ENCODE peak calls at places on chromosomes 7 and 10, in seven cellular contexts. Z is HL-60, T is lower leg skin, C is endothelial cell, J is IMR-90, A is thoracic aorta, G is type B pancreatic cell. L is an unnamed sample.

GRCh38 chr7:138663741-138664710 is 37.1 kb downstream of the SVOPL start:
- DNase-seq in Z (no peak), T (no peak), C (peak; percentile 25), J (no peak), A (no peak), G (no peak), L (peak; percentile 32)

GRCh38 chr7:117229350-117229749 is 93.5 kb downstream of the WNT2 start:
- DNase-seq in Z (no peak), T (no peak), C (no peak), J (peak; percentile 93), A (no peak), G (no peak), L (no peak)

GRCh38 chr10:117807441-117807840 is 239.3 kb downstream of the RAB11FIP2 start:
- DNase-seq in Z (no peak), T (no peak), C (no peak), J (no peak), A (no peak), G (no peak), L (no peak)

GRCh38 chr10:1047937-1048336 is 982 bp downstream of the IDI1 start:
- DNase-seq in Z (no peak), T (no peak), C (peak; percentile 17), J (no peak), A (no peak), G (no peak), L (peak; percentile 43)

GRCh38 chr7:2894118-2894940 is 50.2 kb upstream of the GNA12 start:
- DNase-seq in Z (peak; percentile 5), T (no peak), C (no peak), J (no peak), A (no peak), G (no peak), L (no peak)

GRCh38 chr7:68420342-68420750 is 1177.9 kb upstream of the AUTS2 start:
- DNase-seq in Z (no peak), T (no peak), C (no peak), J (no peak), A (peak; percentile 8), G (no peak), L (no peak)

GRCh38 chr10:42932735-42933453 is 144.0 kb upstream of the RET start:
- DNase-seq in Z (no peak), T (no peak), C (peak; percentile 58), J (no peak), A (no peak), G (peak; percentile 68), L (peak; percentile 75)

GRCh38 chr7:150448789-150449147 is 1.7 kb upstream of the GIMAP8 start:
- DNase-seq in Z (peak; percentile 69), T (peak; percentile 71), C (peak; percentile 87), J (peak; percentile 55), A (no peak), G (peak; percentile 80), L (peak; percentile 82)

GRCh38 chr10:74544106-74544505 is 282.3 kb upstream of the KAT6B start:
- DNase-seq in Z (no peak), T (no peak), C (no peak), J (peak; percentile 34), A (no peak), G (no peak), L (no peak)

GRCh38 chr7:100215895-100216294 is 3.9 kb upstream of the PVRIG start:
- DNase-seq in Z (no peak), T (no peak), C (no peak), J (peak; percentile 37), A (no peak), G (no peak), L (no peak)

GRCh38 chr7:101121996-101122932 is 4.6 kb upstream of the SERPINE1 start:
- DNase-seq in Z (no peak), T (peak; percentile 49), C (peak; percentile 41), J (peak; percentile 99), A (peak; percentile 93), G (no peak), L (no peak)

GRCh38 chr10:38979535-38979934 is 885.4 kb downstream of the ZNF37A start:
- DNase-seq in Z (no peak), T (no peak), C (no peak), J (no peak), A (no peak), G (no peak), L (no peak)

GRCh38 chr7:95316588-95316987 is 7.7 kb downstream of the PON1 start:
- DNase-seq in Z (no peak), T (no peak), C (no peak), J (no peak), A (no peak), G (no peak), L (no peak)

DNA sequence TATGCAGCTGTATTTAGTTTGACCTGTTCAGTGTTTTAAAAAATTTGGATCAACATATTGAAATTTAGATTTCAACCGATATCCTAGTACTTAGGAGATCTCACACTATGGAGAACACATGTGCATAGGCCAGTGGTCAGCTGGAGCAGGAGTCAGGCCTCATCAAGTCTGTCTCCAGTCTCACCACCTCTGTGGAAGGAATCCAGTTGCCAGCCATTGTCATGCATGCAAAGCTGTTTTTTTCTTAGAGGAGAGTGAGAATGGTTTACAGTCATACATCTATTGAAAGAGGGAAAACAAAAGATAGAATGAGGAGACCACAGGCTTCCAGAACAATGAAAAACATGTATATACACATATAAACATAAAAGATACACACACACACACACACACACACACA is 7.6 kb upstream of the CLEC5A start:
- DNase-seq in Z (no peak), T (no peak), C (no peak), J (no peak), A (no peak), G (no peak), L (no peak)
- TF ChIP-seq CTCF in Z (no peak), T (no peak), C (no peak), J (no peak), A (no peak), G (no peak), L (no peak)

GRCh38 chr7:106064836-106065559 is 47.1 kb downstream of the SYPL1 start:
- DNase-seq in Z (no peak), T (peak; percentile 80), C (no peak), J (peak; percentile 88), A (peak; percentile 83), G (no peak), L (peak; percentile 39)
- TF ChIP-seq CTCF in Z (no peak), T (no peak), C (no peak), J (no peak), A (peak; percentile 22), G (no peak), L (no peak)

GRCh38 chr7:40507166-40507565 is 372.4 kb downstream of the SUGCT start:
- DNase-seq in Z (peak; percentile 15), T (no peak), C (no peak), J (no peak), A (no peak), G (no peak), L (no peak)
- TF ChIP-seq CTCF in Z (no peak), T (no peak), C (peak; percentile 59), J (peak; percentile 23), A (no peak), G (peak; percentile 25), L (no peak)

DNA sequence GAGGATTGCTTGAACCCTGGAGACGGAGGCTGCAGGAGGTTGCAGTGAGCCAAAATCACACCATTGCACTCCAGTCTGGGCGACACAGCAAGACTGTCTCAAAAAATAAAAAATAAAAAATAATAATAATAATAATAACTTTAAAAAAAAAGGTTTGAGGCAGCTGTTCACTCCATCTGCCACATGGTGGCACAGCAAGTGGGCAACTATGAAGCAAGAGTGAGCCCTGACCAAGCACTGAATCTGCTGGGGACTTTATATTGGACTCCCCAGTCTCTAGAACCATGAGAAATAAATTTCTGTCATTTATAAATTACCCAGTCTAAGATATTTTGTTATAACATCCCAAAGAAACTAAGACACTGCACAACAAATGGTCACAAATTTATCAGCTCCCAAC is 14.6 kb upstream of the BRI3 start:
- DNase-seq in Z (no peak), T (no peak), C (no peak), J (no peak), A (no peak), G (no peak), L (no peak)
- TF ChIP-seq CTCF in Z (peak; percentile 24), T (no peak), C (no peak), J (peak; percentile 41), A (peak; percentile 42), G (peak; percentile 60), L (no peak)

GRCh38 chr10:78346721-78347120 is 313.1 kb downstream of the RPS24 start:
- DNase-seq in Z (no peak), T (no peak), C (no peak), J (no peak), A (no peak), G (no peak), L (no peak)
- TF ChIP-seq CTCF in Z (no peak), T (no peak), C (no peak), J (no peak), A (no peak), G (no peak), L (no peak)

DNA sequence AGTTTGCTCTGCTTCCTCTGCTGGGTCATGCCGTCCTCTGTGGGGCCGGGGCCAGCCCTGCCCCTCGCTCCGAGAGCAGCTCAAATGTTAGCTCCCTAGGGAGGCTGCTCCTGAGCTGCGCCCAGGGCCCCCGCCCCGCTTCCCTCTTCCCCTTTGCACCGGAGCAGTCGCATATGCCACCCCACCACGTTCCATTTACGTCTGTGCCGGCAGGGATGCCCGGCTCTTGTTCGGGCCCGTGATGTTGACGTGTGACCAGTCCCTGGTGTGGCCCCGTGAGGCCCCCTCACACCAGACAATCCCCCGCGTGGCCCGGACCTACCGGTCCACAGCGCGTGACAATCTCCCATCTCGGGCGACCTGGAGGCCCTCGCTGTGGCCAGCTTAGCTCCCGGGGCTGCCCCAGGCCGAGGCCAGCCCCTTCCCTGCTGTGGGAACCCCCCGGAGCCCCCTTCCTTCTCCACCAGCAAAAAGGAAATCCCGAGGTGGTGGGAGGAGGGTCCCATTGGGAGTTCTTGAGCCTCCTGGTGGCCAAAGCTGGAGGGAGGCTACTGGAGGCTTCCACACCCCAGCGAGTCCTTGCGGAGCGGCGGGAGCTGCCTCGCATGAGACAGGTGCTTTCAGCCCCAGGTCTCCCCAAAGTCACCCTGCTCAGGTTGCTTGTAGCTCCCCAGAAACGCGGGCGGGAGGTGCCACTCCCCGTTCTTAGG is 15.2 kb downstream of the FAM20C start:
- DNase-seq in Z (no peak), T (no peak), C (peak; percentile 55), J (no peak), A (no peak), G (no peak), L (no peak)
- TF ChIP-seq CTCF in Z (no peak), T (no peak), C (peak; percentile 26), J (peak; percentile 29), A (no peak), G (peak; percentile 62), L (peak; percentile 45)

DNA sequence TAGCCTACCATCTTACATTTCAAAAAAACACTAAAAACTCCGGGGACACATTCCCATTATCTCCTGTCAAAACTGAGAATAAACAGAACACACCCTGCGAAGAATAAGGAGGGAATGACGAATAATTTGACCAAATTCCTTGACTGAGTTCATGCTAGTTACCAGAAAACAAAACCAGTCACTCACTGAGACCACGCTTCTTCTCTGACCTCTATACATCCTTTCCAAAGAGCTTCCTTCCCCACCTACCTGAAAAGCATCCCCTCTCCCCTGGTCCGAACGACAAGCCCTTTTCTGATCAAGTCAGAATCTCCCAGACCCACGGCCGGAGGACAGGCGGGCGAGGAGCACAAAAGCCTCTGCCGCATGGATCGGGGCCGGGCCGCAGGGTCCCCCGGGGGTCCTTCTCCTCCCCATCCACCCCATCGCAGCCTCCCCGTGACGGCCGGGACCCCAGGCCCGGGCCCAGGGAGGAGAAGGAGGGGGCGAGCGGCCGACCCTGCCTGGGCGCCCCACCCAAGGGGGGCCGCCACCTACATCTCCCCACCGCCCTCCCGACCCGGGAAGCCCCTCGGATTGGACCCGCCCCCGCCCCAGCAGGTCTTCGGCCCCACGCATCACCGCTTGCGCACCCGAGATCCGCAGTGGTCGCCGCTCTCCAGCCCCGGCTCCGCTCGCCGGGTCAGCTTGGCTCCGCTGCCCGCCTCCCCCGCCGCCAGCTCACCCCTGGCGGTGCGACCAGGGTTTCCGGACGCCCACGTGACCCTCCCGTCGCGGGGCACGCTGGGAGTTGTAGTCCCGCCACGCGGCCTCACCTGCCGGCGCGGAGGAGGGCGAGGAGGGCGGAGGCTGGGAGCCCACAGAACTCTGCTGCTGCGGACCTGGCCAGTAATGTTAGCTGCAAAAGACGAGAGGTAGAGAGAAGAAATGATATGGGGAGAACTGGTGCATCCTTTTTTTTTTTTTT is at the start of gene SLC37A3:
- DNase-seq in Z (peak; percentile 15), T (peak; percentile 76), C (peak; percentile 87), J (peak; percentile 72), A (peak; percentile 43), G (peak; percentile 91), L (peak; percentile 95)
- TF ChIP-seq CTCF in Z (no peak), T (no peak), C (no peak), J (peak; percentile 14), A (peak; percentile 25), G (peak; percentile 51), L (no peak)

L was measured in glutamatergic neuron.